ENCODE peak calls at places on chromosomes 4 and X, in eight cellular contexts. U, Q, S, Y, R, J, E and M are unnamed samples.

GRCh38 chr4:95289028-95289634 is 259.6 kb downstream of the UNC5C start:
- DNase-seq in U (no peak), Q (no peak), S (no peak), Y (no peak), R (no peak), J (no peak), E (no peak), M (no peak)

GRCh38 chr4:151717909-151718613 is 42.7 kb downstream of the GATB start:
- DNase-seq in U (no peak), Q (no peak), S (no peak), Y (no peak), R (no peak), J (no peak), E (no peak), M (no peak)

GRCh38 chr4:77650787-77651186 is 45.2 kb downstream of the CXCL13 start:
- DNase-seq in U (no peak), Q (no peak), S (no peak), Y (no peak), R (no peak), J (no peak), E (no peak), M (no peak)

GRCh38 chr4:77358315-77358928 is 201.4 kb downstream of the CCNG2 start:
- DNase-seq in U (peak), Q (no peak), S (peak), Y (peak), R (peak), J (peak), E (no peak), M (peak)

GRCh38 chrX:113019958-113020357 is 179.3 kb upstream of the AMOT start:
- DNase-seq in U (no peak), Q (no peak), S (no peak), Y (no peak), R (no peak), J (no peak), E (no peak), M (no peak)

GRCh38 chr4:183602444-183603102 is 56.4 kb downstream of the RWDD4 start:
- DNase-seq in U (no peak), Q (no peak), S (peak), Y (no peak), R (no peak), J (peak), E (no peak), M (no peak)

GRCh38 chr4:103193457-103193856 is 4.7 kb downstream of the CENPE start:
- DNase-seq in U (no peak), Q (no peak), S (no peak), Y (no peak), R (no peak), J (no peak), E (no peak), M (no peak)

GRCh38 chr4:76035146-76035545 is 724 bp downstream of the CXCL11 start:
- DNase-seq in U (no peak), Q (no peak), S (no peak), Y (no peak), R (no peak), J (no peak), E (no peak), M (no peak)

GRCh38 chr4:186021461-186022167 is 47.3 kb upstream of the TLR3 start:
- DNase-seq in U (peak), Q (no peak), S (peak), Y (peak), R (no peak), J (peak), E (no peak), M (peak)

GRCh38 chr4:89539374-89539773 is 231.8 kb upstream of the GPRIN3 start:
- DNase-seq in U (no peak), Q (no peak), S (no peak), Y (no peak), R (peak), J (no peak), E (no peak), M (peak)

GRCh38 chr4:105225500-105225899 is 78.8 kb downstream of the TET2 start:
- DNase-seq in U (no peak), Q (no peak), S (no peak), Y (no peak), R (no peak), J (no peak), E (no peak), M (no peak)

GRCh38 chrX:110806145-110806544 is 10.5 kb upstream of the CHRDL1 start:
- DNase-seq in U (no peak), Q (no peak), S (no peak), Y (no peak), R (peak), J (no peak), E (no peak), M (no peak)

GRCh38 chrX:49309401-49309981 is 6.0 kb downstream of the GAGE10 start:
- DNase-seq in U (no peak), Q (no peak), S (peak), Y (no peak), R (peak), J (peak), E (no peak), M (no peak)

GRCh38 chr4:55216871-55217635 is 91.7 kb upstream of the KDR start:
- DNase-seq in U (no peak), Q (no peak), S (no peak), Y (no peak), R (no peak), J (no peak), E (no peak), M (no peak)

GRCh38 chrX:38206542-38206941 is 14.1 kb downstream of the SRPX start:
- DNase-seq in U (no peak), Q (no peak), S (no peak), Y (no peak), R (no peak), J (no peak), E (no peak), M (no peak)

GRCh38 chrX:38452603-38453002 is 100.2 kb downstream of the OTC start:
- DNase-seq in U (no peak), Q (no peak), S (no peak), Y (no peak), R (no peak), J (no peak), E (no peak), M (no peak)

GRCh38 chr4:77927991-77928925 is 65.6 kb downstream of the MRPL1 start:
- DNase-seq in U (no peak), Q (no peak), S (no peak), Y (no peak), R (no peak), J (no peak), E (no peak), M (no peak)

GRCh38 chr4:168999836-169000235 is 10.2 kb downstream of the CBR4 start:
- DNase-seq in U (no peak), Q (no peak), S (no peak), Y (no peak), R (no peak), J (no peak), E (no peak), M (no peak)

GRCh38 chr4:23040539-23040938 is 347.8 kb downstream of the GBA3 start:
- DNase-seq in U (no peak), Q (no peak), S (peak), Y (no peak), R (no peak), J (no peak), E (no peak), M (no peak)

GRCh38 chr4:109658871-109659410 is 44.3 kb downstream of the CASP6 start:
- DNase-seq in U (no peak), Q (no peak), S (no peak), Y (no peak), R (no peak), J (no peak), E (no peak), M (no peak)

GRCh38 chr4:5021546-5021945 is 2.3 kb upstream of the CYTL1 start:
- DNase-seq in U (no peak), Q (no peak), S (no peak), Y (no peak), R (no peak), J (no peak), E (no peak), M (no peak)

GRCh38 chr4:87806520-87806919 is 7.2 kb downstream of the IBSP start:
- DNase-seq in U (no peak), Q (no peak), S (no peak), Y (no peak), R (peak), J (no peak), E (no peak), M (no peak)

GRCh38 chr4:188127157-188127874 is 11.9 kb upstream of the TRIML1 start:
- DNase-seq in U (no peak), Q (no peak), S (no peak), Y (no peak), R (peak), J (no peak), E (no peak), M (peak)

GRCh38 chrX:120549483-120550452 is 11.0 kb downstream of the CUL4B start:
- DNase-seq in U (no peak), Q (no peak), S (no peak), Y (no peak), R (peak), J (no peak), E (peak), M (peak)

GRCh38 chr4:162498168-162498567 is 334.4 kb upstream of the FSTL5 start:
- DNase-seq in U (no peak), Q (no peak), S (no peak), Y (no peak), R (no peak), J (no peak), E (peak), M (no peak)

GRCh38 chr4:153143527-153144348 is 60.5 kb upstream of the TRIM2 start:
- DNase-seq in U (peak), Q (no peak), S (no peak), Y (no peak), R (no peak), J (no peak), E (no peak), M (no peak)

GRCh38 chrX:7202206-7202605 is 54.3 kb upstream of the PUDP start:
- DNase-seq in U (no peak), Q (no peak), S (no peak), Y (no peak), R (no peak), J (no peak), E (no peak), M (no peak)

GRCh38 chr4:111453216-111453615 is 692.0 kb upstream of the FAM241A start:
- DNase-seq in U (no peak), Q (no peak), S (no peak), Y (no peak), R (no peak), J (no peak), E (no peak), M (no peak)

GRCh38 chrX:53714580-53715335 is 28.2 kb upstream of the HUWE1 start:
- DNase-seq in U (no peak), Q (peak), S (peak), Y (no peak), R (no peak), J (peak), E (no peak), M (no peak)

GRCh38 chr4:24704152-24704551 is 91.2 kb upstream of the SOD3 start:
- DNase-seq in U (no peak), Q (no peak), S (peak), Y (peak), R (no peak), J (no peak), E (no peak), M (no peak)

GRCh38 chr4:82587826-82588225 is 26.0 kb upstream of the TMEM150C start:
- DNase-seq in U (no peak), Q (no peak), S (no peak), Y (no peak), R (no peak), J (no peak), E (no peak), M (no peak)